ENCODE peak calls at places on chromosomes 6 and 20, in seven cellular contexts. One of them, this sample, is unnamed.

GRCh38 chr6:3813150-3813780 is 35.9 kb upstream of the FAM50B start:
- DNase-seq in stomach: peak; percentile 28
- DNase-seq in heart left ventricle: peak; percentile 83
- DNase-seq in GM12878: no peak
- DNase-seq in gastrocnemius medialis: peak; percentile 58
- DNase-seq in sigmoid colon: peak; percentile 75
- DNase-seq in right lobe of liver: no peak
- DNase-seq in this sample: peak; percentile 80

GRCh38 chr6:19554356-19555225 is 282.6 kb upstream of the ID4 start:
- DNase-seq in stomach: no peak
- DNase-seq in sigmoid colon: peak; percentile 65
- DNase-seq in gastrocnemius medialis: no peak
- DNase-seq in heart left ventricle: no peak
- DNase-seq in right lobe of liver: no peak
- DNase-seq in GM12878: no peak
- DNase-seq in this sample: no peak

GRCh38 chr6:73152998-73153757 is 72.1 kb downstream of the KHDC1L start:
- DNase-seq in gastrocnemius medialis: no peak
- DNase-seq in sigmoid colon: no peak
- DNase-seq in right lobe of liver: no peak
- DNase-seq in GM12878: no peak
- DNase-seq in stomach: no peak
- DNase-seq in heart left ventricle: no peak
- DNase-seq in this sample: no peak

GRCh38 chr6:23174781-23175361 is 605.5 kb downstream of the HDGFL1 start:
- DNase-seq in sigmoid colon: no peak
- DNase-seq in heart left ventricle: no peak
- DNase-seq in right lobe of liver: no peak
- DNase-seq in stomach: no peak
- DNase-seq in GM12878: no peak
- DNase-seq in gastrocnemius medialis: no peak
- DNase-seq in this sample: no peak

GRCh38 chr6:90175627-90176538 is 120.8 kb downstream of the BACH2 start:
- DNase-seq in stomach: no peak
- DNase-seq in right lobe of liver: no peak
- DNase-seq in sigmoid colon: no peak
- DNase-seq in heart left ventricle: no peak
- DNase-seq in GM12878: no peak
- DNase-seq in gastrocnemius medialis: no peak
- DNase-seq in this sample: no peak

GRCh38 chr6:10451828-10452509 is 37.1 kb upstream of the TFAP2A start:
- DNase-seq in stomach: no peak
- DNase-seq in heart left ventricle: no peak
- DNase-seq in GM12878: no peak
- DNase-seq in sigmoid colon: no peak
- DNase-seq in gastrocnemius medialis: no peak
- DNase-seq in right lobe of liver: no peak
- DNase-seq in this sample: no peak

GRCh38 chr6:3186974-3187382 is 29.6 kb upstream of the TUBB2A start:
- DNase-seq in stomach: no peak
- DNase-seq in sigmoid colon: no peak
- DNase-seq in gastrocnemius medialis: no peak
- DNase-seq in right lobe of liver: no peak
- DNase-seq in GM12878: no peak
- DNase-seq in heart left ventricle: no peak
- DNase-seq in this sample: no peak

GRCh38 chr6:112311950-112312547 is 35.1 kb upstream of the RFPL4B start:
- DNase-seq in sigmoid colon: no peak
- DNase-seq in right lobe of liver: no peak
- DNase-seq in stomach: no peak
- DNase-seq in heart left ventricle: no peak
- DNase-seq in gastrocnemius medialis: no peak
- DNase-seq in GM12878: no peak
- DNase-seq in this sample: no peak

GRCh38 chr6:169097336-169098052 is 156.2 kb downstream of the THBS2 start:
- DNase-seq in right lobe of liver: no peak
- DNase-seq in sigmoid colon: no peak
- DNase-seq in GM12878: no peak
- DNase-seq in heart left ventricle: no peak
- DNase-seq in gastrocnemius medialis: peak; percentile 10
- DNase-seq in stomach: no peak
- DNase-seq in this sample: no peak

GRCh38 chr6:23202207-23202606 is 632.8 kb downstream of the HDGFL1 start:
- DNase-seq in sigmoid colon: no peak
- DNase-seq in stomach: no peak
- DNase-seq in right lobe of liver: no peak
- DNase-seq in gastrocnemius medialis: no peak
- DNase-seq in heart left ventricle: no peak
- DNase-seq in GM12878: no peak
- DNase-seq in this sample: no peak

GRCh38 chr6:26420607-26421235 is 18.6 kb downstream of the BTN3A1 start:
- DNase-seq in sigmoid colon: no peak
- DNase-seq in stomach: no peak
- DNase-seq in right lobe of liver: no peak
- DNase-seq in heart left ventricle: no peak
- DNase-seq in gastrocnemius medialis: no peak
- DNase-seq in GM12878: no peak
- DNase-seq in this sample: peak; percentile 43

GRCh38 chr6:100493206-100493888 is 28.6 kb upstream of the SIM1 start:
- DNase-seq in GM12878: no peak
- DNase-seq in gastrocnemius medialis: no peak
- DNase-seq in sigmoid colon: no peak
- DNase-seq in heart left ventricle: no peak
- DNase-seq in stomach: no peak
- DNase-seq in right lobe of liver: no peak
- DNase-seq in this sample: no peak

GRCh38 chr6:142844065-142844755 is 100.8 kb downstream of the HIVEP2 start:
- DNase-seq in stomach: no peak
- DNase-seq in gastrocnemius medialis: no peak
- DNase-seq in heart left ventricle: no peak
- DNase-seq in GM12878: no peak
- DNase-seq in right lobe of liver: no peak
- DNase-seq in sigmoid colon: no peak
- DNase-seq in this sample: no peak
- H3K4me1 ChIP-seq in stomach: peaks cover 43% of the 10 kb centered on the region
- H3K4me1 ChIP-seq in gastrocnemius medialis: peaks cover 77% of the 10 kb centered on the region
- H3K4me1 ChIP-seq in heart left ventricle: peaks cover 83% of the 10 kb centered on the region
- H3K4me1 ChIP-seq in GM12878: peaks cover 74% of the 10 kb centered on the region
- H3K4me1 ChIP-seq in right lobe of liver: peaks cover 22% of the 10 kb centered on the region
- H3K4me1 ChIP-seq in sigmoid colon: no peaks in the 10 kb centered on the region
- H3K4me1 ChIP-seq in this sample: peaks cover 19% of the 10 kb centered on the region

GRCh38 chr6:31187780-31188194 is 17.3 kb upstream of the POU5F1 start:
- DNase-seq in stomach: no peak
- DNase-seq in right lobe of liver: no peak
- DNase-seq in heart left ventricle: no peak
- DNase-seq in sigmoid colon: no peak
- DNase-seq in GM12878: no peak
- DNase-seq in gastrocnemius medialis: no peak
- DNase-seq in this sample: no peak
- TF ChIP-seq POLR2A in stomach: no peak
- TF ChIP-seq POLR2A in right lobe of liver: no peak
- TF ChIP-seq POLR2A in heart left ventricle: no peak
- TF ChIP-seq POLR2A in sigmoid colon: no peak
- TF ChIP-seq POLR2A in GM12878: no peak
- TF ChIP-seq POLR2A in gastrocnemius medialis: no peak
- TF ChIP-seq POLR2A in this sample: no peak

GRCh38 chr6:37259191-37259590 is 1.2 kb upstream of the TMEM217 start:
- DNase-seq in gastrocnemius medialis: no peak
- DNase-seq in sigmoid colon: no peak
- DNase-seq in right lobe of liver: no peak
- DNase-seq in GM12878: no peak
- DNase-seq in heart left ventricle: no peak
- DNase-seq in stomach: no peak
- DNase-seq in this sample: no peak
- H3K4me1 ChIP-seq in gastrocnemius medialis: peaks cover 42% of the 10 kb centered on the region
- H3K4me1 ChIP-seq in sigmoid colon: no peaks in the 10 kb centered on the region
- H3K4me1 ChIP-seq in right lobe of liver: peaks cover 16% of the 10 kb centered on the region
- H3K4me1 ChIP-seq in GM12878: peaks cover 11% of the 10 kb centered on the region
- H3K4me1 ChIP-seq in heart left ventricle: peaks cover 26% of the 10 kb centered on the region
- H3K4me1 ChIP-seq in stomach: peaks cover 14% of the 10 kb centered on the region
- H3K4me1 ChIP-seq in this sample: peaks cover 24% of the 10 kb centered on the region

DNA sequence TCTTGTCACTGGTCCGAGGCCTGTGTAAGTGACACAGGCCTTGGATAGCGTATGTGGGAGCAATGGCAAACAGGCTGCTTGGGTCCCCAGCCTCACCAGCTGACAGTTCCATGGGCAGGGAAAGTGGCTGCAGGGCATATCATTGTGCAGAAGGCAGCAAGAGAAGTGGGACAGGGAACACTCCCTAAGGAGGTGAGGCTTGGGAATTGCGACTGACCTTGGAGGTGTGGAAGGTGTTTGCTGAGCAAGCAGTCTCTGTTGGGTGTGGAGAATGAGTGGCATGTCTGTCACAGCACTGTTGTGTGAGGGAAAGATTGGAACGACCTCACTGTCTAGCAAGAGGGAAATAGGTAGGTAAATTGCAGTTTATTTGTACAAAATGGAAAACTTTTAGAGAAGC is 16.8 kb downstream of the POFUT1 start:
- DNase-seq in gastrocnemius medialis: no peak
- DNase-seq in stomach: peak; percentile 46
- DNase-seq in GM12878: no peak
- DNase-seq in heart left ventricle: no peak
- DNase-seq in right lobe of liver: no peak
- DNase-seq in sigmoid colon: no peak
- DNase-seq in this sample: no peak
- TF ChIP-seq POLR2A in gastrocnemius medialis: no peak
- TF ChIP-seq POLR2A in stomach: no peak
- TF ChIP-seq POLR2A in GM12878: no peak
- TF ChIP-seq POLR2A in heart left ventricle: no peak
- TF ChIP-seq POLR2A in right lobe of liver: no peak
- TF ChIP-seq POLR2A in sigmoid colon: no peak
- TF ChIP-seq POLR2A in this sample: no peak

GRCh38 chr20:5602346-5602745 is 147.9 kb upstream of the SHLD1 start:
- DNase-seq in GM12878: no peak
- DNase-seq in gastrocnemius medialis: no peak
- DNase-seq in right lobe of liver: no peak
- DNase-seq in stomach: no peak
- DNase-seq in heart left ventricle: no peak
- DNase-seq in sigmoid colon: no peak
- DNase-seq in this sample: no peak

GRCh38 chr20:5600982-5601381 is 149.2 kb upstream of the SHLD1 start:
- DNase-seq in stomach: no peak
- DNase-seq in gastrocnemius medialis: no peak
- DNase-seq in sigmoid colon: no peak
- DNase-seq in right lobe of liver: no peak
- DNase-seq in GM12878: no peak
- DNase-seq in heart left ventricle: no peak
- DNase-seq in this sample: no peak

GRCh38 chr20:5608104-5608447 is 142.1 kb upstream of the SHLD1 start:
- DNase-seq in sigmoid colon: no peak
- DNase-seq in right lobe of liver: no peak
- DNase-seq in heart left ventricle: no peak
- DNase-seq in GM12878: no peak
- DNase-seq in gastrocnemius medialis: no peak
- DNase-seq in stomach: no peak
- DNase-seq in this sample: no peak

GRCh38 chr20:5608448-5609161 is 141.6 kb upstream of the SHLD1 start:
- DNase-seq in right lobe of liver: no peak
- DNase-seq in heart left ventricle: no peak
- DNase-seq in GM12878: no peak
- DNase-seq in stomach: no peak
- DNase-seq in gastrocnemius medialis: no peak
- DNase-seq in sigmoid colon: no peak
- DNase-seq in this sample: no peak

DNA sequence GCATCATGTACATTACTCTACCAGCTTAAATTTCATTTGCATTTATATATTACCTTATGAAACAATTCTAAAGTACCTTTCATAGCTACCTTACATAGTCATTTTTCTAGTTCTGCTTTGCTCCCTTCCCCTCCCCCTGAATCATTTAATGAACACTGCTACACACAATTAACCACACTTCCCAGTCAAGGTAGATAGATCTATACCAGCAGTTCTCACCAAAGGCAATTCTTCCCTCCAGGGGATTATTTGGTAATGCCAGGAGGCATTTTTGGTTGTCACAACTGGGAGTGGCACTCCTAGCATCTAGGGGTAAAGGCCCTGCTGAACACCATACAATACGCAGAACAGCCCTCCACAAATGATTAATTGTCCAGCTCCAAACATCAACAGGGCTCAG is 143.9 kb upstream of the SHLD1 start:
- DNase-seq in gastrocnemius medialis: no peak
- DNase-seq in GM12878: no peak
- DNase-seq in stomach: no peak
- DNase-seq in heart left ventricle: no peak
- DNase-seq in right lobe of liver: no peak
- DNase-seq in sigmoid colon: no peak
- DNase-seq in this sample: no peak
- H3K4me1 ChIP-seq in gastrocnemius medialis: peaks cover 15% of the 10 kb centered on the region
- H3K4me1 ChIP-seq in GM12878: peaks cover 13% of the 10 kb centered on the region
- H3K4me1 ChIP-seq in stomach: peaks cover 24% of the 10 kb centered on the region
- H3K4me1 ChIP-seq in heart left ventricle: peaks cover 59% of the 10 kb centered on the region
- H3K4me1 ChIP-seq in right lobe of liver: peaks cover 11% of the 10 kb centered on the region
- H3K4me1 ChIP-seq in sigmoid colon: no peaks in the 10 kb centered on the region
- H3K4me1 ChIP-seq in this sample: peaks cover 16% of the 10 kb centered on the region

GRCh38 chr6:29748391-29749352 is 25.4 kb downstream of the HLA-F start:
- DNase-seq in gastrocnemius medialis: peak; percentile 90
- DNase-seq in stomach: peak; percentile 93
- DNase-seq in heart left ventricle: peak; percentile 96
- DNase-seq in sigmoid colon: peak; percentile 98
- DNase-seq in right lobe of liver: peak; percentile 97
- DNase-seq in GM12878: no peak
- DNase-seq in this sample: peak; percentile 97
- TF ChIP-seq POLR2A in gastrocnemius medialis: peak; percentile 46
- TF ChIP-seq POLR2A in stomach: no peak
- TF ChIP-seq POLR2A in heart left ventricle: no peak
- TF ChIP-seq POLR2A in sigmoid colon: no peak
- TF ChIP-seq POLR2A in right lobe of liver: peak; percentile 81
- TF ChIP-seq POLR2A in GM12878: peak; percentile 85
- TF ChIP-seq POLR2A in this sample: peak; percentile 25

This sample was measured in adrenal gland.